ENCODE peak calls at places on chromosome 14, in seven cellular contexts. One of them, this sample, is unnamed.

GRCh38 chr14:77421241-77421640 is 2.1 kb downstream of the NOXRED1 start:
- DNase-seq in lower lobe of right lung: no peak
- DNase-seq in WTC11: no peak
- DNase-seq in activated B cell treated with CpG ODN at 0.5 μM for 24 hours: no peak
- DNase-seq in AG10803: peak; percentile 39
- DNase-seq in heart right ventricle: no peak
- DNase-seq in esophagus squamous epithelium: no peak
- DNase-seq in this sample: no peak

GRCh38 chr14:69132513-69133181 is 20.3 kb downstream of the DCAF5 start:
- DNase-seq in lower lobe of right lung: no peak
- DNase-seq in WTC11: no peak
- DNase-seq in activated B cell treated with CpG ODN at 0.5 μM for 24 hours: no peak
- DNase-seq in AG10803: no peak
- DNase-seq in heart right ventricle: no peak
- DNase-seq in esophagus squamous epithelium: no peak
- DNase-seq in this sample: no peak

GRCh38 chr14:97709552-97709951 is 912.4 kb downstream of the VRK1 start:
- DNase-seq in lower lobe of right lung: no peak
- DNase-seq in WTC11: no peak
- DNase-seq in activated B cell treated with CpG ODN at 0.5 μM for 24 hours: no peak
- DNase-seq in AG10803: no peak
- DNase-seq in heart right ventricle: no peak
- DNase-seq in esophagus squamous epithelium: no peak
- DNase-seq in this sample: no peak

GRCh38 chr14:69259531-69260245 is at the start of gene GALNT16:
- DNase-seq in lower lobe of right lung: no peak
- DNase-seq in WTC11: peak; percentile 69
- DNase-seq in activated B cell treated with CpG ODN at 0.5 μM for 24 hours: no peak
- DNase-seq in AG10803: no peak
- DNase-seq in heart right ventricle: peak; percentile 47
- DNase-seq in esophagus squamous epithelium: no peak
- DNase-seq in this sample: peak; percentile 58

GRCh38 chr14:85702937-85703336 is 173.0 kb downstream of the FLRT2 start:
- DNase-seq in lower lobe of right lung: no peak
- DNase-seq in WTC11: no peak
- DNase-seq in activated B cell treated with CpG ODN at 0.5 μM for 24 hours: no peak
- DNase-seq in AG10803: peak; percentile 13
- DNase-seq in heart right ventricle: no peak
- DNase-seq in esophagus squamous epithelium: no peak
- DNase-seq in this sample: no peak

GRCh38 chr14:99575043-99576023 is 28.7 kb downstream of the CCDC85C start:
- DNase-seq in lower lobe of right lung: peak; percentile 89
- DNase-seq in WTC11: no peak
- DNase-seq in activated B cell treated with CpG ODN at 0.5 μM for 24 hours: no peak
- DNase-seq in AG10803: peak; percentile 43
- DNase-seq in heart right ventricle: peak; percentile 66
- DNase-seq in esophagus squamous epithelium: no peak
- DNase-seq in this sample: peak; percentile 34

GRCh38 chr14:90003526-90004312 is 48.0 kb downstream of the TDP1 start:
- DNase-seq in lower lobe of right lung: no peak
- DNase-seq in WTC11: no peak
- DNase-seq in activated B cell treated with CpG ODN at 0.5 μM for 24 hours: no peak
- DNase-seq in AG10803: no peak
- DNase-seq in heart right ventricle: no peak
- DNase-seq in esophagus squamous epithelium: no peak
- DNase-seq in this sample: no peak

GRCh38 chr14:72731252-72732020 is 162.5 kb downstream of the DPF3 start:
- DNase-seq in lower lobe of right lung: no peak
- DNase-seq in WTC11: no peak
- DNase-seq in activated B cell treated with CpG ODN at 0.5 μM for 24 hours: no peak
- DNase-seq in AG10803: no peak
- DNase-seq in heart right ventricle: no peak
- DNase-seq in esophagus squamous epithelium: no peak
- DNase-seq in this sample: no peak

GRCh38 chr14:51622376-51622775 is 29.3 kb upstream of the FRMD6 start:
- DNase-seq in lower lobe of right lung: no peak
- DNase-seq in WTC11: no peak
- DNase-seq in activated B cell treated with CpG ODN at 0.5 μM for 24 hours: no peak
- DNase-seq in AG10803: no peak
- DNase-seq in heart right ventricle: no peak
- DNase-seq in esophagus squamous epithelium: no peak
- DNase-seq in this sample: no peak

GRCh38 chr14:99802301-99803105 is 9.3 kb downstream of the EML1 start:
- DNase-seq in lower lobe of right lung: no peak
- DNase-seq in WTC11: no peak
- DNase-seq in activated B cell treated with CpG ODN at 0.5 μM for 24 hours: no peak
- DNase-seq in AG10803: no peak
- DNase-seq in heart right ventricle: no peak
- DNase-seq in esophagus squamous epithelium: no peak
- DNase-seq in this sample: no peak

GRCh38 chr14:80095623-80096022 is 115.7 kb downstream of the DIO2 start:
- DNase-seq in lower lobe of right lung: no peak
- DNase-seq in WTC11: no peak
- DNase-seq in activated B cell treated with CpG ODN at 0.5 μM for 24 hours: no peak
- DNase-seq in AG10803: peak; percentile 65
- DNase-seq in heart right ventricle: no peak
- DNase-seq in esophagus squamous epithelium: no peak
- DNase-seq in this sample: no peak

GRCh38 chr14:35052637-35053036 is 6.6 kb downstream of the FAM177A1 start:
- DNase-seq in lower lobe of right lung: no peak
- DNase-seq in WTC11: no peak
- DNase-seq in activated B cell treated with CpG ODN at 0.5 μM for 24 hours: no peak
- DNase-seq in AG10803: no peak
- DNase-seq in heart right ventricle: no peak
- DNase-seq in esophagus squamous epithelium: no peak
- DNase-seq in this sample: no peak

GRCh38 chr14:64502476-64503183 is 1.0 kb downstream of the ZBTB25 start:
- DNase-seq in lower lobe of right lung: no peak
- DNase-seq in WTC11: no peak
- DNase-seq in activated B cell treated with CpG ODN at 0.5 μM for 24 hours: no peak
- DNase-seq in AG10803: peak; percentile 13
- DNase-seq in heart right ventricle: no peak
- DNase-seq in esophagus squamous epithelium: no peak
- DNase-seq in this sample: peak; percentile 24

GRCh38 chr14:77139540-77140342 is 1.9 kb downstream of the ZDHHC22 start:
- DNase-seq in lower lobe of right lung: no peak
- DNase-seq in WTC11: peak; percentile 90
- DNase-seq in activated B cell treated with CpG ODN at 0.5 μM for 24 hours: peak; percentile 56
- DNase-seq in AG10803: no peak
- DNase-seq in heart right ventricle: no peak
- DNase-seq in esophagus squamous epithelium: no peak
- DNase-seq in this sample: peak; percentile 53

GRCh38 chr14:80587096-80587724 is 354.3 kb downstream of the CEP128 start:
- DNase-seq in lower lobe of right lung: no peak
- DNase-seq in WTC11: no peak
- DNase-seq in activated B cell treated with CpG ODN at 0.5 μM for 24 hours: no peak
- DNase-seq in AG10803: peak; percentile 60
- DNase-seq in heart right ventricle: no peak
- DNase-seq in esophagus squamous epithelium: no peak
- DNase-seq in this sample: no peak

GRCh38 chr14:69183735-69184134 is 7.6 kb upstream of the EXD2 start:
- DNase-seq in lower lobe of right lung: peak; percentile 57
- DNase-seq in WTC11: peak; percentile 24
- DNase-seq in activated B cell treated with CpG ODN at 0.5 μM for 24 hours: no peak
- DNase-seq in AG10803: no peak
- DNase-seq in heart right ventricle: no peak
- DNase-seq in esophagus squamous epithelium: no peak
- DNase-seq in this sample: no peak

GRCh38 chr14:24806061-24806678 is 172.2 kb upstream of the GZMB start:
- DNase-seq in lower lobe of right lung: peak; percentile 61
- DNase-seq in WTC11: peak; percentile 87
- DNase-seq in activated B cell treated with CpG ODN at 0.5 μM for 24 hours: no peak
- DNase-seq in AG10803: peak; percentile 39
- DNase-seq in heart right ventricle: peak; percentile 69
- DNase-seq in esophagus squamous epithelium: no peak
- DNase-seq in this sample: peak; percentile 82

GRCh38 chr14:77131871-77132486 is 9.6 kb downstream of the ZDHHC22 start:
- DNase-seq in lower lobe of right lung: no peak
- DNase-seq in WTC11: no peak
- DNase-seq in activated B cell treated with CpG ODN at 0.5 μM for 24 hours: no peak
- DNase-seq in AG10803: no peak
- DNase-seq in heart right ventricle: no peak
- DNase-seq in esophagus squamous epithelium: no peak
- DNase-seq in this sample: no peak

GRCh38 chr14:58919262-58919661 is 269.2 kb upstream of the DAAM1 start:
- DNase-seq in lower lobe of right lung: no peak
- DNase-seq in WTC11: no peak
- DNase-seq in activated B cell treated with CpG ODN at 0.5 μM for 24 hours: no peak
- DNase-seq in AG10803: peak; percentile 66
- DNase-seq in heart right ventricle: no peak
- DNase-seq in esophagus squamous epithelium: no peak
- DNase-seq in this sample: no peak

DNA sequence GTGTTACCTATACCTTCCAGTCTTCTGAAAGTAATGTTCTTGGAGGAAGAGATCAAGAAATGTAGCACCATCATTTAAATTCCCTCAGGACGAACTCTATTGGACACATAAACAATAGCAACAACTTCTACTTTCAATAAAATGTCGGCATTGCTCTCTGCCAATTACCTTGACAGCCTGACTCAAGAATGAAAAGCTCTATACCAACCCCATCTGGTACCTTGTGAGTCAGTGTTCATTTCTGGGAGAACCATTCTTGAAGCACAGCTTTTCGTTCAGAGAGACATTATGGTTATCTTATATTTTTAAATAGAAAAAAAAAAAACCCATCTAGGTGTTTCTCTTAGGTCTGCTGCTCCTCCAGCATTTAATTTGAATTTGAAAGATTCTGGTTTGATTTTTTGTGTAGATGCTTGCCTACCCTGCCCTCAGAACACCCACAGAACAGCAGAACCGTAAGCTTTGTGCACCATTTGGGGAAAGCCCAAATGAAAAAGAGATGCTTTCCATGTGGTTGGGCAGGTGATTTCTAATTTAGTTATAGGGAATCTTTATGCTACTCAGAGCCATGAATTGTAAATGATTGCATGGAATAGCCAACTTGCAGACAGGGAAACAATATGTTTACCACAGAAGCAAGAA is 156.0 kb downstream of the SAMD4A start:
- DNase-seq in lower lobe of right lung: no peak
- DNase-seq in WTC11: no peak
- DNase-seq in activated B cell treated with CpG ODN at 0.5 μM for 24 hours: no peak
- DNase-seq in AG10803: peak; percentile 17
- DNase-seq in heart right ventricle: no peak
- DNase-seq in esophagus squamous epithelium: no peak
- DNase-seq in this sample: peak; percentile 30
- TF ChIP-seq CTCF in lower lobe of right lung: peak; percentile 47
- TF ChIP-seq CTCF in WTC11: no peak
- TF ChIP-seq CTCF in activated B cell treated with CpG ODN at 0.5 μM for 24 hours: no peak
- TF ChIP-seq CTCF in AG10803: peak; percentile 47
- TF ChIP-seq CTCF in heart right ventricle: peak; percentile 55
- TF ChIP-seq CTCF in esophagus squamous epithelium: no peak
- TF ChIP-seq CTCF in this sample: peak; percentile 38

DNA sequence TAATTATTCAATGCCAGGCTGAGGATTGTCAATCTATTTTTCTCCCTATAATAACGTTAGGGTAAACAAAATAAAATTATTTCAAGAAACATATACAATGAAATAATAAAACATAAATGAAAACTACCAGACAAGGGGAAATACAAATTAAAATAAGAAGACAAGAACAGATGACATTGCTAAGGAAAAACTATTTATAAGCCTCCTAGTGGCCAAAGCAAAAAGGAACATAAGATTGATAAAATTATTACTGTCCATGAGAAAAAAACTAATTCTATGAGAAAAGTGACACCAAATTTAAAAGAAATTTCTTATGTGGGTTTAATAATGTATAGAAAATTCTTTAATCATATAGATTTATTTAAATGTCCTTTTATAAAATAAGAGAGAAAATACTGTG is 294.7 kb downstream of the TTC6 start:
- DNase-seq in lower lobe of right lung: no peak
- DNase-seq in WTC11: no peak
- DNase-seq in activated B cell treated with CpG ODN at 0.5 μM for 24 hours: no peak
- DNase-seq in AG10803: no peak
- DNase-seq in heart right ventricle: no peak
- DNase-seq in esophagus squamous epithelium: no peak
- DNase-seq in this sample: no peak
- TF ChIP-seq CTCF in lower lobe of right lung: no peak
- TF ChIP-seq CTCF in WTC11: no peak
- TF ChIP-seq CTCF in activated B cell treated with CpG ODN at 0.5 μM for 24 hours: no peak
- TF ChIP-seq CTCF in AG10803: peak; percentile 43
- TF ChIP-seq CTCF in heart right ventricle: no peak
- TF ChIP-seq CTCF in esophagus squamous epithelium: peak; percentile 20
- TF ChIP-seq CTCF in this sample: peak; percentile 23

GRCh38 chr14:54565236-54566151 is 1.4 kb upstream of the SAMD4A start:
- DNase-seq in lower lobe of right lung: peak; percentile 94
- DNase-seq in WTC11: peak; percentile 83
- DNase-seq in activated B cell treated with CpG ODN at 0.5 μM for 24 hours: peak; percentile 75
- DNase-seq in AG10803: peak; percentile 95
- DNase-seq in heart right ventricle: peak; percentile 96
- DNase-seq in esophagus squamous epithelium: peak; percentile 56
- DNase-seq in this sample: peak; percentile 95

GRCh38 chr14:54567224-54567633 is 301 bp downstream of the SAMD4A start:
- DNase-seq in lower lobe of right lung: no peak
- DNase-seq in WTC11: peak; percentile 54
- DNase-seq in activated B cell treated with CpG ODN at 0.5 μM for 24 hours: no peak
- DNase-seq in AG10803: no peak
- DNase-seq in heart right ventricle: peak; percentile 29
- DNase-seq in esophagus squamous epithelium: no peak
- DNase-seq in this sample: peak; percentile 51

GRCh38 chr14:54567634-54568561 is 970 bp downstream of the SAMD4A start:
- DNase-seq in lower lobe of right lung: peak; percentile 69
- DNase-seq in WTC11: peak; percentile 72
- DNase-seq in activated B cell treated with CpG ODN at 0.5 μM for 24 hours: peak; percentile 47
- DNase-seq in AG10803: peak; percentile 48
- DNase-seq in heart right ventricle: peak; percentile 40
- DNase-seq in esophagus squamous epithelium: no peak
- DNase-seq in this sample: peak; percentile 49

GRCh38 chr14:54566152-54566409 is 847 bp upstream of the SAMD4A start:
- DNase-seq in lower lobe of right lung: peak; percentile 54
- DNase-seq in WTC11: no peak
- DNase-seq in activated B cell treated with CpG ODN at 0.5 μM for 24 hours: no peak
- DNase-seq in AG10803: no peak
- DNase-seq in heart right ventricle: no peak
- DNase-seq in esophagus squamous epithelium: no peak
- DNase-seq in this sample: no peak

GRCh38 chr14:54566410-54567223 is at the start of gene SAMD4A:
- DNase-seq in lower lobe of right lung: peak; percentile 87
- DNase-seq in WTC11: peak; percentile 65
- DNase-seq in activated B cell treated with CpG ODN at 0.5 μM for 24 hours: peak; percentile 63
- DNase-seq in AG10803: peak; percentile 89
- DNase-seq in heart right ventricle: peak; percentile 82
- DNase-seq in esophagus squamous epithelium: peak; percentile 39
- DNase-seq in this sample: peak; percentile 83
- TF ChIP-seq CTCF in lower lobe of right lung: no peak
- TF ChIP-seq CTCF in WTC11: no peak
- TF ChIP-seq CTCF in activated B cell treated with CpG ODN at 0.5 μM for 24 hours: no peak
- TF ChIP-seq CTCF in AG10803: peak; percentile 44
- TF ChIP-seq CTCF in heart right ventricle: no peak
- TF ChIP-seq CTCF in esophagus squamous epithelium: peak; percentile 7
- TF ChIP-seq CTCF in this sample: peak; percentile 14

GRCh38 chr14:31420319-31421081 is at the start of gene HEATR5A:
- DNase-seq in lower lobe of right lung: peak; percentile 98
- DNase-seq in WTC11: peak; percentile 96
- DNase-seq in activated B cell treated with CpG ODN at 0.5 μM for 24 hours: peak; percentile 95
- DNase-seq in AG10803: peak; percentile 96
- DNase-seq in heart right ventricle: peak; percentile 95
- DNase-seq in esophagus squamous epithelium: peak; percentile 44
- DNase-seq in this sample: peak; percentile 98
- TF ChIP-seq CTCF in lower lobe of right lung: peak; percentile 37
- TF ChIP-seq CTCF in WTC11: no peak
- TF ChIP-seq CTCF in activated B cell treated with CpG ODN at 0.5 μM for 24 hours: no peak
- TF ChIP-seq CTCF in AG10803: peak; percentile 17
- TF ChIP-seq CTCF in heart right ventricle: no peak
- TF ChIP-seq CTCF in esophagus squamous epithelium: peak; percentile 8
- TF ChIP-seq CTCF in this sample: peak; percentile 31